ENCODE peak calls at places on chromosome 21, in four cellular contexts. G, U, D and P are unnamed samples.

GRCh38 chr21:36185498-36185897 is 28.9 kb downstream of the DOP1B start:
- DNase-seq in G (no peak), U (no peak), D (no peak), P (no peak)

GRCh38 chr21:25639167-25639921 is at the start of gene JAM2:
- DNase-seq in D (peak; percentile 15), G (no peak), U (peak; percentile 66), P (peak; percentile 90)

GRCh38 chr21:32587112-32587511 is 1.8 kb upstream of the TCP10L start:
- DNase-seq in U (no peak), G (no peak), D (no peak), P (no peak)

GRCh38 chr21:35342440-35342839 is 293.3 kb upstream of the RUNX1 start:
- DNase-seq in G (no peak), D (no peak), U (no peak), P (no peak)

GRCh38 chr21:17607684-17608083 is 5.0 kb downstream of the BTG3 start:
- DNase-seq in D (no peak), U (no peak), G (no peak), P (no peak)

GRCh38 chr21:41957991-41958766 is 4.4 kb upstream of the C2CD2 start:
- DNase-seq in G (peak; percentile 72), U (peak; percentile 57), D (no peak), P (peak; percentile 74)

GRCh38 chr21:41835711-41836154 is 43.4 kb downstream of the PRDM15 start:
- DNase-seq in G (no peak), U (no peak), D (no peak), P (no peak)

GRCh38 chr21:46091118-46091517 is 6.8 kb upstream of the COL6A2 start:
- DNase-seq in U (no peak), D (no peak), G (no peak), P (no peak)

GRCh38 chr21:44987886-44988606 is 48.2 kb downstream of the SLX9 start:
- DNase-seq in D (no peak), G (no peak), U (no peak), P (no peak)

GRCh38 chr21:44800103-44800502 is 1.5 kb downstream of the UBE2G2 start:
- DNase-seq in U (no peak), G (no peak), D (no peak), P (peak; percentile 53)

GRCh38 chr21:38598413-38598812 is 100.1 kb upstream of the ERG start:
- DNase-seq in G (no peak), D (no peak), U (no peak), P (no peak)

GRCh38 chr21:28124541-28124940 is 868.1 kb downstream of the LTN1 start:
- DNase-seq in D (no peak), G (no peak), U (no peak), P (no peak)

GRCh38 chr21:16358784-16359183 is 629.0 kb downstream of the USP25 start:
- DNase-seq in G (no peak), U (no peak), D (no peak), P (no peak)

GRCh38 chr21:45427331-45428271 is 22.6 kb downstream of the COL18A1 start:
- DNase-seq in G (no peak), U (peak; percentile 96), D (no peak), P (peak; percentile 96)

GRCh38 chr21:37431243-37431642 is 64.7 kb downstream of the DYRK1A start:
- DNase-seq in D (no peak), U (no peak), G (no peak), P (no peak)

GRCh38 chr21:42590431-42591131 is 62.8 kb upstream of the PDE9A start:
- DNase-seq in U (peak; percentile 36), D (no peak), G (no peak), P (peak; percentile 42)

GRCh38 chr21:41435728-41436127 is 9.7 kb downstream of the MX1 start:
- DNase-seq in D (no peak), G (no peak), U (no peak), P (no peak)

GRCh38 chr21:35922618-35923017 is 137.7 kb downstream of the SETD4 start:
- DNase-seq in U (no peak), G (no peak), D (no peak), P (no peak)

GRCh38 chr21:33025471-33026298 is at the start of gene OLIG2:
- DNase-seq in D (no peak), U (peak; percentile 91), G (peak; percentile 78), P (peak; percentile 98)

GRCh38 chr21:19695796-19696195 is 1292.2 kb upstream of the TMPRSS15 start:
- DNase-seq in U (no peak), D (no peak), G (no peak), P (no peak)

GRCh38 chr21:17462276-17462981 is 50.4 kb upstream of the CXADR start:
- DNase-seq in G (no peak), D (no peak), U (no peak), P (no peak)

GRCh38 chr21:42413500-42413899 is 9.8 kb downstream of the UBASH3A start:
- DNase-seq in U (no peak), G (no peak), D (no peak), P (no peak)

GRCh38 chr21:45220106-45220505 is 67.6 kb downstream of the POFUT2 start:
- DNase-seq in U (no peak), D (no peak), G (no peak), P (no peak)

GRCh38 chr21:41752231-41752681 is 14.6 kb downstream of the RIPK4 start:
- DNase-seq in G (no peak), D (no peak), U (peak; percentile 65), P (no peak)

GRCh38 chr21:46001821-46002681 is 20.5 kb downstream of the COL6A1 start:
- DNase-seq in G (no peak), U (no peak), D (no peak), P (peak; percentile 39)

GRCh38 chr21:20997633-20998455 is at the start of gene NCAM2:
- DNase-seq in G (peak; percentile 1), U (peak; percentile 76), D (peak; percentile 47), P (peak; percentile 92)

GRCh38 chr21:30563630-30564029 is 2.5 kb upstream of the KRTAP19-7 start:
- DNase-seq in G (no peak), D (no peak), U (no peak), P (no peak)